ENCODE peak calls at places on chromosomes 11 and 22, in four cellular contexts. S, W, Z and D are unnamed samples.

GRCh38 chr22:37745548-37746365 is 48.9 kb downstream of the TRIOBP start:
- DNase-seq in S (peak), W (peak), Z (peak), D (peak)

GRCh38 chr11:1402355-1402754 is 12.6 kb downstream of the BRSK2 start:
- DNase-seq in S (no peak), W (no peak), Z (no peak), D (no peak)

GRCh38 chr11:62540804-62541671 is 5.6 kb downstream of the AHNAK start:
- DNase-seq in S (no peak), W (no peak), Z (no peak), D (no peak)

GRCh38 chr11:105100206-105100605 is 39.4 kb downstream of the CARD18 start:
- DNase-seq in S (no peak), W (no peak), Z (no peak), D (no peak)

GRCh38 chr11:12121504-12121903 is 11.1 kb downstream of the MICAL2 start:
- DNase-seq in S (no peak), W (no peak), Z (no peak), D (no peak)

GRCh38 chr11:65314501-65315203 is at the start of gene CDC42EP2:
- DNase-seq in S (peak), W (peak), Z (peak), D (peak)

GRCh38 chr11:57649826-57650738 is at the start of gene YPEL4:
- DNase-seq in S (peak), W (no peak), Z (no peak), D (no peak)

GRCh38 chr11:10925149-10925926 is 67.5 kb upstream of the ZBED5 start:
- DNase-seq in S (peak), W (no peak), Z (no peak), D (no peak)

GRCh38 chr11:22666700-22667439 is 459 bp downstream of the GAS2 start:
- DNase-seq in S (no peak), W (peak), Z (no peak), D (peak)

GRCh38 chr22:46033256-46034200 is 56.6 kb upstream of the WNT7B start:
- DNase-seq in S (no peak), W (no peak), Z (peak), D (no peak)
- TF ChIP-seq POLR2A in S (no peak), W (no peak), Z (no peak), D (no peak)

DNA sequence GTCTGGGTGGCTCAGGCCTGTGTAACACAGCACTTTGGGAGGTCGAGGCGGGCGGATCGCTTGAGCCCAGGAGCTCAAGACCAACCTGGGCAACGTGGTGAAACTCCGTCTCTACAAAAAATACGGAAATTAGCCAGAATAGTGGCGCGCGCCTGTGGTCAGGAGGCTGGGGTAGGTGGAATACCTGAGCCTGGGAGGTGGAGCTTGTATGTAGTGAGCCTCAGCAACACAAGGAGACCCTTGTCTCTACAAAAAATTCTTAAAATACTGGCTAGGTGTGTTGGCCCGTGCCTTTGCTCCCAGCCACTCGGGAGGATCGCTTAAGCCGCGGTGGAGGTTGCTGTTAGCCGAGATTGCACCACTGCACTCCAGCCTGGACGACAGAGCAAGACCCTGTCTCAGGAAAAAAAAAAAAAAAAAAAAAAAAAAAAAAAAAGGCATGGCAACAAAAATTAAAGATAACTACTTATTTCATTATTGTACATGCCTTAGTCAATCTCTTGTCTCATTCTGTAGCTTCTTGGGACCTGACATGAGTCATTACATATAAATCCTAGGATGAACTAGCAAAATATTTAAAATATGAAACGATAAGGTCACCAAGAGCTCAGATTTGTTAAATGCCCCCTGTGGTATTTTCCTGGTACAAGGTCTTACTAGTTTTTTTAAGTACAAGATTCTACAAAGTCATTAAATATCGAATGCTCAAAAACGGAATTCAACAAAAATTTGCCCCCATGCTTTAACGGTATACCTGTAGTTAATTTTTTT is 1.1 kb downstream of the TAF1D start:
- DNase-seq in S (no peak), W (no peak), Z (no peak), D (peak)
- TF ChIP-seq POLR2A in S (no peak), W (no peak), Z (no peak), D (peak)

GRCh38 chr11:66958232-66958955 is at the start of gene PC:
- DNase-seq in S (peak), W (peak), Z (peak), D (peak)
- TF ChIP-seq POLR2A in S (no peak), W (peak), Z (peak), D (peak)

GRCh38 chr11:72002841-72003775 is 4.4 kb downstream of the IL18BP start:
- DNase-seq in S (no peak), W (no peak), Z (peak), D (no peak)

GRCh38 chr11:72005347-72006260 is 6.9 kb downstream of the IL18BP start:
- DNase-seq in S (no peak), W (no peak), Z (peak), D (no peak)

GRCh38 chr11:72003776-72004171 is 5.1 kb downstream of the IL18BP start:
- DNase-seq in S (no peak), W (no peak), Z (peak), D (no peak)

GRCh38 chr11:72006309-72007088 is 7.8 kb downstream of the IL18BP start:
- DNase-seq in S (no peak), W (no peak), Z (peak), D (no peak)

GRCh38 chr11:72004515-72005346 is 6.0 kb downstream of the IL18BP start:
- DNase-seq in S (no peak), W (no peak), Z (peak), D (peak)
- TF ChIP-seq POLR2A in S (no peak), W (no peak), Z (no peak), D (no peak)